ENCODE peak calls at places on chromosomes 2 and 18, in nine cellular contexts. Z is adrenal gland, L is gastrocnemius medialis, G is pancreas, Q is RWPE1, P is HCT116, D is GM20000, R is astrocyte, V is suprapubic skin. O is an unnamed sample.

GRCh38 chr2:17864676-17865075 is 13.8 kb upstream of the KCNS3 start:
- DNase-seq in Z (no peak), L (no peak), G (no peak), Q (no peak), P (no peak), D (no peak), R (no peak), V (no peak), O (no peak)

GRCh38 chr2:61710711-61711110 is 143.1 kb downstream of the FAM161A start:
- DNase-seq in Z (no peak), L (no peak), G (no peak), Q (no peak), P (no peak), D (no peak), R (no peak), V (no peak), O (no peak)

GRCh38 chr2:65722028-65722427 is 289.6 kb upstream of the SPRED2 start:
- DNase-seq in Z (peak), L (peak), G (peak), Q (peak), P (no peak), D (no peak), R (no peak), V (no peak), O (no peak)

GRCh38 chr2:121350884-121351283 is 65.9 kb upstream of the TFCP2L1 start:
- DNase-seq in Z (no peak), L (no peak), G (no peak), Q (no peak), P (no peak), D (no peak), R (no peak), V (no peak), O (no peak)

GRCh38 chr2:71067567-71068217 is 756 bp upstream of the NAGK start:
- DNase-seq in Z (peak), L (no peak), G (no peak), Q (no peak), P (no peak), D (no peak), R (no peak), V (no peak), O (no peak)

GRCh38 chr18:73670536-73670935 is 477.1 kb downstream of the FBXO15 start:
- DNase-seq in Z (no peak), L (no peak), G (no peak), Q (peak), P (no peak), D (no peak), R (no peak), V (no peak), O (no peak)

GRCh38 chr2:96391153-96391827 is 55.7 kb downstream of the NCAPH start:
- DNase-seq in Z (no peak), L (no peak), G (no peak), Q (no peak), P (no peak), D (no peak), R (no peak), V (no peak), O (no peak)

GRCh38 chr2:213214209-213214608 is 62.8 kb upstream of the IKZF2 start:
- DNase-seq in Z (no peak), L (no peak), G (no peak), Q (no peak), P (no peak), D (no peak), R (no peak), V (no peak), O (no peak)

GRCh38 chr2:175687465-175687864 is 314.6 kb downstream of the LNPK start:
- DNase-seq in Z (no peak), L (no peak), G (no peak), Q (no peak), P (no peak), D (no peak), R (no peak), V (no peak), O (no peak)

GRCh38 chr2:136288249-136288648 is 170.3 kb upstream of the CXCR4 start:
- DNase-seq in Z (no peak), L (no peak), G (no peak), Q (no peak), P (no peak), D (no peak), R (no peak), V (no peak), O (no peak)

GRCh38 chr2:61021228-61021660 is 3.2 kb upstream of the PUS10 start:
- DNase-seq in Z (no peak), L (no peak), G (no peak), Q (no peak), P (no peak), D (no peak), R (no peak), V (no peak), O (no peak)

GRCh38 chr2:223721746-223722145 is 115.6 kb downstream of the AP1S3 start:
- DNase-seq in Z (no peak), L (no peak), G (no peak), Q (no peak), P (no peak), D (no peak), R (no peak), V (no peak), O (no peak)

DNA sequence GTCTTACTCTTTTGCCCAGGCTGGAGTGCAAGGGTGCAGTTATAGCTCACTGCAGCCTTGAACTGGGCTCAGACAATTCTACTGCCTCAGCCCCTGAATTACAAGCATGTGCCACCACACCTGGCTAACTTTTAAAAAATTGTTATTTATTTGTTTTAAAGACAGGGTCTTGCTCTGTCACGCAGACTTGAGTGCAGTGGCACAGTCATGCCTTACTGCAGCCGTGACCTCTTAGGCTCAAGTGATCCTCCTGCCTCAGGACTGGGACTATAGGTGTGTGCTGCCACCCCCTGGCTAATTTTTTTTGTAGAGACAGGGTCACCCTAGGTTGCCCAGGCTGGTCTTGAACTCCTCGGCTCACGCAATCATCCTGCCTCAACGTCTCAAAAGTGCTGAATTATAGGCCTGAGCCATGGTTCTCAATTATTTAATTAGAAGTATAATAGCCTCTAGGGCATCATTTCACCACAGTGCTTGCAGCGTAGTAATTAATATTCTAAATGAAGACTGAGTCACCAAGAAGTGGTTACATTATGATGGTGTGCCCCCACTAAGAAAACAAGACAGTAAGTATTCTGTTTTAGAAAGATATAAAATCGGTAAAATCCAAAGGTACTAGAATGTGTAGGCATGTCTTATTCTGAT is 69.6 kb downstream of the EML4 start:
- DNase-seq in Z (peak), L (no peak), G (peak), Q (no peak), P (peak), D (no peak), R (no peak), V (no peak), O (no peak)
- TF ChIP-seq CTCF in Z (peak), L (peak), G (peak), Q (peak), P (peak), D (peak), R (no peak), V (no peak), O (peak)

GRCh38 chr2:124804014-124804940 is 779.2 kb downstream of the CNTNAP5 start:
- DNase-seq in Z (no peak), L (no peak), G (no peak), Q (peak), P (peak), D (peak), R (no peak), V (no peak), O (no peak)
- TF ChIP-seq CTCF in Z (peak), L (no peak), G (peak), Q (peak), P (no peak), D (peak), R (peak), V (no peak), O (peak)

GRCh38 chr2:99201959-99202678 is 21.1 kb downstream of the MRPL30 start:
- DNase-seq in Z (no peak), L (no peak), G (no peak), Q (no peak), P (no peak), D (no peak), R (no peak), V (no peak), O (no peak)
- TF ChIP-seq CTCF in Z (no peak), L (no peak), G (no peak), Q (no peak), P (no peak), D (no peak), R (no peak), V (no peak), O (no peak)

GRCh38 chr18:59231157-59231556 is 11.2 kb downstream of the GRP start:
- DNase-seq in Z (no peak), L (no peak), G (no peak), Q (no peak), P (no peak), D (no peak), R (no peak), V (no peak), O (no peak)

GRCh38 chr18:59232309-59233016 is 12.5 kb downstream of the GRP start:
- DNase-seq in Z (no peak), L (no peak), G (no peak), Q (no peak), P (no peak), D (no peak), R (no peak), V (no peak), O (no peak)

GRCh38 chr18:59229681-59230443 is 9.9 kb downstream of the GRP start:
- DNase-seq in Z (no peak), L (no peak), G (no peak), Q (no peak), P (no peak), D (no peak), R (no peak), V (no peak), O (no peak)

GRCh38 chr18:59231877-59232276 is 11.9 kb downstream of the GRP start:
- DNase-seq in Z (no peak), L (no peak), G (no peak), Q (no peak), P (no peak), D (no peak), R (no peak), V (no peak), O (no peak)

GRCh38 chr18:59233017-59233410 is 13.1 kb downstream of the GRP start:
- DNase-seq in Z (no peak), L (no peak), G (no peak), Q (no peak), P (no peak), D (no peak), R (no peak), V (no peak), O (no peak)
- TF ChIP-seq CTCF in Z (no peak), L (no peak), G (no peak), Q (no peak), P (no peak), D (no peak), R (no peak), V (no peak), O (no peak)

DNA sequence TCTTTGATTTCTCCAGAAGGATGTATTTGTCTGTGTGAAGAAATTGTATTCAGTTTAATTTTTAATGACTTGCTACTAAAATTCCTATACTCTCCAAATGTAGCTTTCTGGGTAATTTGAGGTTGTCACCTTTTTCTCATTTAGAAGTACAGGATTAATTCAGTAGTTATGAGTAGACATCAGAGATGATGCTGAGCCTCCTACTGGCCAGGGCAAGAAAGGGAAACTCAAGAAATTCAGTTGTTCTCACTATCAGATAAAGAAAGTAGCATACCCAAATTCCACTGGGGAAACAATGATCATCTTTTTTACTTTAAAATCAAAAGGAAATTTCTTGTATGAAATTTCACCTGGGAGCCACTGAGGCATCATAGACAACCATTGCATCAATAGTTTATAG is 199.4 kb downstream of the SATB2 start:
- DNase-seq in Z (no peak), L (no peak), G (no peak), Q (no peak), P (no peak), D (no peak), R (no peak), V (no peak), O (no peak)
- TF ChIP-seq CTCF in Z (no peak), L (no peak), G (no peak), Q (no peak), P (no peak), D (no peak), R (peak), V (no peak), O (peak)

GRCh38 chr2:133286326-133286922 is 281.8 kb downstream of the NCKAP5 start:
- DNase-seq in Z (no peak), L (no peak), G (no peak), Q (no peak), P (no peak), D (no peak), R (no peak), V (no peak), O (no peak)
- TF ChIP-seq CTCF in Z (no peak), L (no peak), G (no peak), Q (no peak), P (no peak), D (no peak), R (no peak), V (no peak), O (no peak)

DNA sequence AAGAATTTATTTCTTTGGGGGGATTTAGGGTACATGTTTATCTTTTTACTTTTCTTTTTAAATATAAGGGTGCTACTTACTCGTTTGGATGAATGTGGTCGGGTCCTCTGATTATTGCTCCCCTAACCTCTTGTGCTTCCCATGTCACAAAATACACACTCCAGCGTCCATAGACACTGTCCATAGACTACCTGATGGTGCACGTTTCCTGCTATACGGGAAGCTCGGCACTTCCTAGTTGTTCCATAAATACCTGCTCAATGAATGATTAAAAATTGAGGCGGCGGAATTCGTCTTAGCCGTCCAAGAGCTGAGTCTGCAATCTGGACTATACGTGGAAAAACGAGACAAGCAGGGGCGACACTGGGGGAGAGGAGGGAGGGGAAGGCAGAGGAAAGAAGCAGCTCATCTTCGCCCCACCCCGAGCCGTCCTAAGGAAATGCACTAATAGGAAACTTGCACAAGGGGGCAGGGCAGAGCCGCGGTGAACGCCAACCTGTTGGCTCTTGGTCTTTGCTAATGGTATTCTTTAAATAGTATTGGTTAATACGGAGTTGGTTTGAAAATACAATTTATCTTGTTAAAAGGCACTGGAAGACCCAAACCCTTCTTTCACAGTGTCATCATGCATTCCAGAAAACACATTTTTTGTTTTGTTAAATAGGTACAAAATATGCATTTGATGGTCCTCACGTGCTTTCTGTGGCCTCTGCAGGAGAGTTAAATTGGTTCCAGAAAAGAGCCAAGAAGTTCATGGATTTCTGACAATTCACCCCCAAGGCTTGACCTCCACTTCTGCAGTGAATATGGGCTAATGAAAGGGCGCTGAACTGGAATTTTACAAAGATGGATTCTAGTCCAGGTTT is 73.0 kb upstream of the KCTD1 start:
- DNase-seq in Z (peak), L (peak), G (peak), Q (peak), P (peak), D (peak), R (no peak), V (no peak), O (no peak)
- TF ChIP-seq CTCF in Z (peak), L (no peak), G (peak), Q (no peak), P (peak), D (peak), R (peak), V (peak), O (peak)

GRCh38 chr2:12715878-12716249 is 872 bp upstream of the TRIB2 start:
- DNase-seq in Z (peak), L (no peak), G (peak), Q (peak), P (peak), D (peak), R (peak), V (no peak), O (no peak)

GRCh38 chr2:12717988-12718661 is 1.4 kb downstream of the TRIB2 start:
- DNase-seq in Z (peak), L (no peak), G (peak), Q (peak), P (no peak), D (peak), R (no peak), V (no peak), O (no peak)

GRCh38 chr2:12717191-12717987 is 653 bp downstream of the TRIB2 start:
- DNase-seq in Z (peak), L (no peak), G (peak), Q (peak), P (no peak), D (peak), R (peak), V (no peak), O (no peak)

GRCh38 chr2:12715258-12715865 is 1.4 kb upstream of the TRIB2 start:
- DNase-seq in Z (no peak), L (no peak), G (peak), Q (no peak), P (no peak), D (no peak), R (no peak), V (no peak), O (no peak)

GRCh38 chr2:12716250-12717190 is at the start of gene TRIB2:
- DNase-seq in Z (peak), L (peak), G (peak), Q (peak), P (peak), D (peak), R (peak), V (peak), O (peak)
- TF ChIP-seq CTCF in Z (no peak), L (no peak), G (no peak), Q (peak), P (no peak), D (no peak), R (no peak), V (no peak), O (no peak)

DNA sequence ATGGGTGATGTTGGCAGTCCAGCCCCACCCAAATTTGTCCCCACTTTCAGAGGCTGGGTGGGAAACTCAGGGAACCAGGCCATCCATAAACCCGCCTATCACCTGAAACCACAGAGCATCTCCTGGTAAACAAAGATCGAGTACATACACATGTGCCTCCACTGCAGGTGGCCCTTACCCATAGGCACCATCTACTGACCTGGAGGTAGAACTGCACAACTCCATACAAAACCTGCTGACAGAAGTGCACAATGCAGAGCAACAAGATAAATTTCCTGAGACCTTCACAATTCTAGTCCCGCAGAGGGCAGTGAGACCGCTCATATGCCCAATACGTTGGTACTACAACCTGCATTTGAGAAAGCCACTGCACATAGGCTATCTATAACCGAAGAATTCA is 856.3 kb downstream of the SUCLG1 start:
- DNase-seq in Z (no peak), L (no peak), G (no peak), Q (no peak), P (no peak), D (no peak), R (no peak), V (no peak), O (no peak)
- TF ChIP-seq CTCF in Z (no peak), L (no peak), G (no peak), Q (no peak), P (no peak), D (no peak), R (no peak), V (no peak), O (no peak)

DNA sequence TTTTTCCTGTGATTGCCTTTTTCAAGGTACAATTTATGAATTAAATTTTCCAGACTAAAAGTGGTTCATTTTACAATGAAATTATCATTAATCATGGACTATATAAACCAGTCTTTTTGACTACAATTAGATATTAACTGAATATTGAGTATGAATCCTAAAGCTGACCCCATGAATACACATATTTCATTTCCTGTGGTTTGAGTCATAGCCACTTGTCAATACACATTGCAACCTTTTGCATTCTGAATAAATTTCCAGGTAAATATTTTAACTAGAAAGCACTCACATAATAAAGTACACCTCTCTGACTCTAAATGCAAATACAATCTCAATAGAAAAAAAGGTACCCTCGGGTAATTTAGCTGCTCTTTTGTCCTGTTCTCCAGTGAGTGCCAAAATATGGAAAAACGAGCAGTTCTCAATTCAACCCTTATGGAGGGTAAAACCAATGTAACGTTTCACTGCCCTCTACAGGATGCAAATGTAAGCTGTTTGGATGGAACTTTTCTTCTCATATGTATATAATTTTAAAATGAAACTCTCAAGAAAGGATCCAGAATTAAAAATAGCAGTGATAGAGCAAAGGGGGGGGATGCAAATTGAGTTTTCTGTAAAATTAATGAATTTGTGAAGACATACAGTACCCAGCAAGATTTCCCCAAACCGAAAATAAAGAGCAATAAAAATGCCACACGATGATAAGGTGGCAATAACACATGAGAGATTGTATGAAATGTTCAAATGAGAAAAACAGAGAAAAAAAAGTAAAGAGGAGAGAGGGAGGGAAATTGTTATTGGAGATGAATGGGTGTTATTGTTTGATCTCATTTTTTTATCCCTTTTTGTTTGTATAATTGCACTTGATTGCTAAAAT is 1795.7 kb upstream of the PIK3C3 start:
- DNase-seq in Z (no peak), L (no peak), G (no peak), Q (peak), P (peak), D (no peak), R (peak), V (no peak), O (no peak)
- TF ChIP-seq CTCF in Z (peak), L (no peak), G (peak), Q (peak), P (peak), D (no peak), R (peak), V (peak), O (no peak)